ENCODE peak calls at places on chromosomes 16 and 17, in ten cellular contexts. O is iPS DF 6.9, Z is heart left ventricle, Y is IMR-90, K is prostate gland, I is ascending aorta, A is left ventricle myocardium inferior, V is endodermal cell, X is lung, N is MM.1S. F is an unnamed sample.

GRCh38 chr16:76226011-76226410 is 51.2 kb upstream of the CNTNAP4 start:
- DNase-seq in O (no peak), Z (no peak), Y (no peak), K (no peak), I (no peak), A (no peak), V (no peak), X (no peak), N (no peak), F (no peak)

GRCh38 chr16:75073551-75074414 is 42.8 kb downstream of the LDHD start:
- DNase-seq in O (no peak), Z (no peak), Y (no peak), K (no peak), I (no peak), A (no peak), V (no peak), X (no peak), N (no peak), F (no peak)

GRCh38 chr17:55433629-55434422 is 12.2 kb upstream of the MMD start:
- DNase-seq in O (no peak), Z (no peak), Y (peak; percentile 96), K (peak; percentile 77), I (no peak), A (no peak), V (no peak), X (peak; percentile 39), N (no peak), F (no peak)

GRCh38 chr17:7167832-7168231 is 11.3 kb downstream of the ASGR1 start:
- DNase-seq in O (no peak), Z (no peak), Y (no peak), K (no peak), I (no peak), A (no peak), V (no peak), X (no peak), N (no peak), F (no peak)

GRCh38 chr16:86362155-86362849 is 148.0 kb upstream of the FOXF1 start:
- DNase-seq in O (no peak), Z (no peak), Y (no peak), K (no peak), I (no peak), A (no peak), V (no peak), X (no peak), N (no peak), F (no peak)

GRCh38 chr17:74843352-74843627 is 16.4 kb downstream of the GRIN2C start:
- DNase-seq in O (no peak), Z (no peak), Y (no peak), K (no peak), I (no peak), A (no peak), V (peak; percentile 63), X (no peak), N (no peak), F (no peak)

GRCh38 chr16:14302031-14302398 is 230.9 kb downstream of the MRTFB start:
- DNase-seq in O (no peak), Z (peak; percentile 70), Y (peak; percentile 60), K (no peak), I (no peak), A (peak; percentile 66), V (peak; percentile 80), X (no peak), N (peak; percentile 74), F (peak; percentile 76)

GRCh38 chr17:27473190-27473747 is 17.0 kb downstream of the KSR1 start:
- DNase-seq in O (no peak), Z (no peak), Y (no peak), K (no peak), I (no peak), A (no peak), V (no peak), X (no peak), N (no peak), F (no peak)

GRCh38 chr17:46123607-46124006 is 69.6 kb downstream of the KANSL1 start:
- DNase-seq in O (no peak), Z (no peak), Y (no peak), K (no peak), I (no peak), A (no peak), V (peak; percentile 26), X (no peak), N (no peak), F (no peak)

GRCh38 chr17:46121165-46121764 is 72.0 kb downstream of the KANSL1 start:
- DNase-seq in O (no peak), Z (no peak), Y (no peak), K (no peak), I (no peak), A (no peak), V (no peak), X (no peak), N (no peak), F (no peak)

GRCh38 chr17:46120078-46120477 is 73.2 kb downstream of the KANSL1 start:
- DNase-seq in O (no peak), Z (no peak), Y (no peak), K (no peak), I (no peak), A (no peak), V (no peak), X (no peak), N (peak; percentile 67), F (no peak)

GRCh38 chr17:46121841-46122485 is 71.3 kb downstream of the KANSL1 start:
- DNase-seq in O (no peak), Z (no peak), Y (no peak), K (no peak), I (no peak), A (no peak), V (no peak), X (no peak), N (peak; percentile 71), F (no peak)

DNA sequence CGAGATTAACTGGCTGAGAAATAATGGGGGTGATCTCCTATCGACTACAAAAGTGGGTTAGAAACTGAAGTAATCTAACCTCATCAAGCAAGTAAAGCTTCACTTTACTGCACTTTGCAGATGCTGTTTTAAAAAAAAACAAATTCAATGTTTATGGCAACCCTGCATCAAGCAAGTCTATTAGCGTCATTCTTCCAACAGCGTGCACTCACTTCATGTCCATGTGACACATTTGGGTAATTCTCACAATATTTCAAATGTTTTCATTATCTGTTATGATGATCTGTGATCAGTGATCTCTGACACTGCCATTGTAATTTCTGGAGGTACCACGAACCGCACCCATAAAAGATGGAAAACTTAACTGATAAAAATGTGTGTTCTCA is 70.8 kb downstream of the KANSL1 start:
- DNase-seq in O (no peak), Z (no peak), Y (no peak), K (no peak), I (no peak), A (no peak), V (no peak), X (no peak), N (no peak), F (no peak)
- H3K4me1 ChIP-seq in O (peaks cover 2% of the 10 kb centered on the region), Z (peaks cover 62% of the 10 kb centered on the region), Y (peaks cover 4% of the 10 kb centered on the region), K (no peaks in the 10 kb centered on the region), I (no peaks in the 10 kb centered on the region), A (peaks cover 89% of the 10 kb centered on the region), V (peaks cover 8% of the 10 kb centered on the region), X (peaks cover 48% of the 10 kb centered on the region), N (peaks cover 59% of the 10 kb centered on the region), F (peaks cover 83% of the 10 kb centered on the region)

DNA sequence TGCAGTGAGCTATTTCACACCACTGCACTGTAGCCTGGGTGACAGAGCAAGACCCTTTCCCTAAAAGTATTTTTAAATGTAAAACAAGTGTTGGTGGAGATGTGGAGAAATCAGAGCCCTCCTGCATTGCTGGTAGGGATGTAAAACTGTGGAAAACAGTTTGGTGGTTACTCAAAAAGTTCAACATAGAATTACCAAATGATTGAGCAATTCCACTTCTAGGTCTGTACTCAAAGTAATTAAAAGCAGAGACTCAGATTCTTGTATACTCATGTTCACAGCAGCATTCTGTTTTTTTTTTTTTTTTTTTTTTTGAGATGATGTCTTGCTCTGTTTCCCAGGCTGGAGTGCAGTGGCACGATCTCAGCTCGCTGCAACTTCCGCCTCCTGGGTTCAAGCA is 141.8 kb downstream of the PITPNC1 start:
- DNase-seq in O (no peak), Z (no peak), Y (no peak), K (no peak), I (no peak), A (no peak), V (no peak), X (no peak), N (no peak), F (no peak)
- H3K4me1 ChIP-seq in O (peaks cover 9% of the 10 kb centered on the region), Z (peaks cover 21% of the 10 kb centered on the region), Y (peaks cover 9% of the 10 kb centered on the region), K (no peaks in the 10 kb centered on the region), I (no peaks in the 10 kb centered on the region), A (peaks cover 36% of the 10 kb centered on the region), V (peaks cover 10% of the 10 kb centered on the region), X (peaks cover 16% of the 10 kb centered on the region), N (peaks cover 6% of the 10 kb centered on the region), F (peaks cover 29% of the 10 kb centered on the region)

DNA sequence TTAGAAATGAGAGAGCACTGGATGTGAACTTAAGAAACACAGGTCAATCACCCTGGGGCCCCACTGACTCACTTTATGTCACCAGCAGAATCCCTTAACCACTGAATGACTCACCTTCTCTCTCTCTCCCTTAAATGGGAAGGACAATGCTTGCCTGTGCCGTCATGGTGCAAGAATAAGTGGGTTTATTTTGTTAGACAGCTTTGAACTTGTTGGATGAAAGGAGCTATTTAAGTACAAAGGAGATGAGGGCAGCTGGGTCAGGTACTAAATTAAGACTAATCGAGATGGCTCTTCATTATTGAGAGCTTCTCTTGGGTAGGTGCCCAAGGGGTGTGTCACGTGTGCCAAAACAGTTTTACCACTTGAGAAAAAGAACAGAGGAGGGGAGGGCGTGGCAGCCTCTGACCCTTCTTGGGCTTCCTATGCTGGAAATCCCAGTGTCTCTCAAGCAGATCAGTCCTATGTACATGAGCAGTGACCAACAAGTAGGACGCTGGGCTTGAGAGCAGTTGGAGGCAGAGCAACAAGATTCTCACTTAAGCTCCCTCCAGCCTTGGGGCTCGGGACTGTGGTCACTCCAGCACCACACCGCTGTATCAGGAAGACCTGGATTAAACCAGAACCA is 6.7 kb upstream of the KRT31 start:
- DNase-seq in O (no peak), Z (no peak), Y (peak; percentile 97), K (no peak), I (no peak), A (no peak), V (peak; percentile 17), X (no peak), N (no peak), F (no peak)
- H3K4me1 ChIP-seq in O (no peaks in the 10 kb centered on the region), Z (peaks cover 5% of the 10 kb centered on the region), Y (peaks cover 24% of the 10 kb centered on the region), K (no peaks in the 10 kb centered on the region), I (no peaks in the 10 kb centered on the region), A (peaks cover 8% of the 10 kb centered on the region), V (no peaks in the 10 kb centered on the region), X (no peaks in the 10 kb centered on the region), N (no peaks in the 10 kb centered on the region), F (no peaks in the 10 kb centered on the region)

DNA sequence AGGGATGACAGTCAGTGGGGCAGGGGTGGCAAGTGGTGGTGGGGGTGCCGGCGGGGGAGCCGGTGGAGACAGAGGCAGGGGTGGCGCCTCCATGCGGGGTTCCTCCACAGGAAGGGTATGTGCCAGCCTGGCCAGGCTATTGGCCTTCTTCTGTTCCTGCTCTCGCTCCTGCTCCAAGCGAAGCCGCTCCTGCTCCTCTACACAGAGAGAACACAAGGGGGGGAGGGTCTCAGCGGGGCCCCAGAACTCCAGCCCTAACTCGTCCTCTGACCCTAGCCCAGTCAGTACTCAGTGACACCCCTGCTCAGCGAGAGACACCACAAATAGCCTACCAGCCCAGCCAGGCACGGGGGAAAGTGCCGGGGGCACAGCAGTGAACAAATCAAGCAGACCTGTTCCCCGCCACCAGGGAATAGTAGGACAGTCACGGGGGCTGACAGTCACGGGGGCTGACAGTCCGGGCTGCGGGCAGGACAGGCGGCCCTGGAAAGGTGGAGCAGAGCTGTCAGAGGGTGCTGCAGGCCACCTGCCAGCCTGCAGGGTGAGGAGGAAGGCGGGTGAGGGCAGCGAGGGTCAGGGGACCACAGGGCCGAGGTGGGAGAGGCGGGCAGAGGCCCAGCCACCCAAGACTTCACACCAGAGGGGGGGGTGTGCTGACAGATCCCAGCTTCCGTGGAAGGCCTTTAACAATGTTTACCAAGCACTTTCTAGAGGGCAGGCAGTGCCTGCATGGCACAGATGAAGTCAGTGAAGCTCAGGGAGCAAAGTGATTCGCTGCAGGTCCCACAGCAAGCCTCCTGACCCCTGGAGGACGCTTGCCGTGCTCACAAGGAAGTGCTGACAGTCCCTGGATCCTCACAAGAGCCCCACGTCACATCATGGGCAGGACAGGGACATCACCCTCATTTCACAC is 5.3 kb downstream of the MNT start:
- DNase-seq in O (no peak), Z (peak; percentile 65), Y (peak; percentile 58), K (peak; percentile 65), I (no peak), A (no peak), V (peak; percentile 83), X (peak; percentile 63), N (no peak), F (no peak)
- H3K4me1 ChIP-seq in O (peaks cover 21% of the 10 kb centered on the region), Z (peaks cover 71% of the 10 kb centered on the region), Y (peaks cover 42% of the 10 kb centered on the region), K (peaks cover 50% of the 10 kb centered on the region), I (peaks cover 41% of the 10 kb centered on the region), A (peaks cover 90% of the 10 kb centered on the region), V (peaks cover 24% of the 10 kb centered on the region), X (peaks cover 30% of the 10 kb centered on the region), N (peaks cover 9% of the 10 kb centered on the region), F (peaks cover 65% of the 10 kb centered on the region)

F was measured in psoas muscle.